ENCODE peak calls at places on chromosomes 1 and 21, in nine cellular contexts. J is AG20443; Z is hypothalamus; I is HAP-1; M is stimulated activated CD8-positive, alpha-beta memory T cell treated with anti-CD3 and anti-CD28 coated beads, Interleukin-2, amount 100 ng/mL, for 48 hours; R is A172; L is activated gamma-delta T cell; W is AG04450; A is LHCN-M2. Y is an unnamed sample.

GRCh38 chr21:23968722-23969647 is 1638.3 kb downstream of the MRPL39 start:
- DNase-seq in J (no peak), Z (no peak), I (peak; percentile 37), M (peak; percentile 48), R (peak; percentile 47), L (no peak), W (peak; percentile 7), A (no peak), Y (peak; percentile 9)

GRCh38 chr1:100187912-100188311 is 9.9 kb upstream of the LRRC39 start:
- DNase-seq in J (peak; percentile 40), Z (peak; percentile 16), I (no peak), M (no peak), R (no peak), L (no peak), W (no peak), A (peak; percentile 61), Y (no peak)

GRCh38 chr1:9426291-9426711 is 113.0 kb upstream of the SLC25A33 start:
- DNase-seq in J (no peak), Z (peak; percentile 20), I (no peak), M (peak; percentile 62), R (no peak), L (peak; percentile 30), W (no peak), A (no peak), Y (no peak)

GRCh38 chr1:161480381-161481035 is 24.7 kb upstream of the FCGR2A start:
- DNase-seq in J (no peak), Z (no peak), I (no peak), M (no peak), R (no peak), L (no peak), W (no peak), A (no peak), Y (no peak)

GRCh38 chr1:227792216-227793078 is 23.0 kb upstream of the PRSS38 start:
- DNase-seq in J (no peak), Z (no peak), I (no peak), M (no peak), R (no peak), L (no peak), W (no peak), A (no peak), Y (no peak)

GRCh38 chr1:3676581-3677410 is 24.5 kb downstream of the TP73 start:
- DNase-seq in J (no peak), Z (no peak), I (no peak), M (no peak), R (no peak), L (no peak), W (no peak), A (no peak), Y (no peak)

GRCh38 chr1:109881906-109882287 is 28.8 kb upstream of the CSF1 start:
- DNase-seq in J (no peak), Z (no peak), I (no peak), M (no peak), R (no peak), L (no peak), W (no peak), A (no peak), Y (no peak)

GRCh38 chr1:234942869-234943501 is 185.7 kb downstream of the TOMM20 start:
- DNase-seq in J (no peak), Z (no peak), I (no peak), M (no peak), R (no peak), L (no peak), W (no peak), A (no peak), Y (no peak)

GRCh38 chr1:247336390-247336789 is 4.7 kb upstream of the ZNF496 start:
- DNase-seq in J (no peak), Z (no peak), I (no peak), M (no peak), R (no peak), L (no peak), W (no peak), A (no peak), Y (no peak)